ENCODE peak calls at places on chromosomes 16 and 17, in six cellular contexts. One of them, this sample, is unnamed.

GRCh38 chr17:80678621-80679020 is 134.0 kb downstream of the RPTOR start:
- DNase-seq in left ventricle myocardium inferior: no peak
- DNase-seq in GM23338: no peak
- DNase-seq in endothelial cell: no peak
- DNase-seq in progenitor cell of endocrine pancreas: no peak
- DNase-seq in colonic mucosa: no peak
- DNase-seq in this sample: no peak

GRCh38 chr17:64084940-64085649 is 44.8 kb downstream of the ERN1 start:
- DNase-seq in endothelial cell: no peak
- DNase-seq in colonic mucosa: no peak
- DNase-seq in progenitor cell of endocrine pancreas: no peak
- DNase-seq in GM23338: peak; percentile 59
- DNase-seq in left ventricle myocardium inferior: no peak
- DNase-seq in this sample: no peak

GRCh38 chr17:67422887-67423286 is 45.8 kb downstream of the PITPNC1 start:
- DNase-seq in progenitor cell of endocrine pancreas: no peak
- DNase-seq in GM23338: no peak
- DNase-seq in colonic mucosa: no peak
- DNase-seq in left ventricle myocardium inferior: no peak
- DNase-seq in endothelial cell: no peak
- DNase-seq in this sample: no peak

GRCh38 chr16:6112700-6113099 is 1015.1 kb upstream of the EEF2KMT start:
- DNase-seq in endothelial cell: no peak
- DNase-seq in GM23338: no peak
- DNase-seq in colonic mucosa: no peak
- DNase-seq in progenitor cell of endocrine pancreas: no peak
- DNase-seq in left ventricle myocardium inferior: no peak
- DNase-seq in this sample: no peak

GRCh38 chr16:56950051-56950450 is 11.7 kb upstream of the CETP start:
- DNase-seq in progenitor cell of endocrine pancreas: no peak
- DNase-seq in colonic mucosa: no peak
- DNase-seq in GM23338: no peak
- DNase-seq in left ventricle myocardium inferior: no peak
- DNase-seq in endothelial cell: no peak
- DNase-seq in this sample: no peak

GRCh38 chr17:31373150-31374082 is 18.1 kb upstream of the RAB11FIP4 start:
- DNase-seq in GM23338: peak; percentile 74
- DNase-seq in progenitor cell of endocrine pancreas: no peak
- DNase-seq in colonic mucosa: no peak
- DNase-seq in endothelial cell: no peak
- DNase-seq in left ventricle myocardium inferior: no peak
- DNase-seq in this sample: no peak

GRCh38 chr16:667780-668518 is at the start of gene RHOT2:
- DNase-seq in colonic mucosa: peak; percentile 93
- DNase-seq in endothelial cell: peak; percentile 94
- DNase-seq in progenitor cell of endocrine pancreas: peak; percentile 89
- DNase-seq in left ventricle myocardium inferior: peak; percentile 95
- DNase-seq in GM23338: peak; percentile 97
- DNase-seq in this sample: peak; percentile 94

GRCh38 chr16:15507299-15507958 is 73.0 kb downstream of the BMERB1 start:
- DNase-seq in colonic mucosa: no peak
- DNase-seq in endothelial cell: no peak
- DNase-seq in left ventricle myocardium inferior: no peak
- DNase-seq in GM23338: no peak
- DNase-seq in progenitor cell of endocrine pancreas: no peak
- DNase-seq in this sample: no peak

GRCh38 chr17:8152112-8152775 is at the start of gene PER1:
- DNase-seq in colonic mucosa: peak; percentile 97
- DNase-seq in left ventricle myocardium inferior: peak; percentile 98
- DNase-seq in progenitor cell of endocrine pancreas: peak; percentile 77
- DNase-seq in GM23338: peak; percentile 98
- DNase-seq in endothelial cell: peak; percentile 91
- DNase-seq in this sample: peak; percentile 95

GRCh38 chr17:43721537-43722268 is 36.9 kb downstream of the SOST start:
- DNase-seq in progenitor cell of endocrine pancreas: no peak
- DNase-seq in endothelial cell: no peak
- DNase-seq in left ventricle myocardium inferior: no peak
- DNase-seq in colonic mucosa: no peak
- DNase-seq in GM23338: no peak
- DNase-seq in this sample: no peak

GRCh38 chr17:80559688-80560290 is 15.2 kb downstream of the RPTOR start:
- DNase-seq in GM23338: no peak
- DNase-seq in endothelial cell: no peak
- DNase-seq in left ventricle myocardium inferior: no peak
- DNase-seq in progenitor cell of endocrine pancreas: no peak
- DNase-seq in colonic mucosa: no peak
- DNase-seq in this sample: no peak

GRCh38 chr16:25151996-25152395 is 40.5 kb downstream of the LCMT1 start:
- DNase-seq in colonic mucosa: no peak
- DNase-seq in endothelial cell: no peak
- DNase-seq in left ventricle myocardium inferior: no peak
- DNase-seq in progenitor cell of endocrine pancreas: no peak
- DNase-seq in GM23338: no peak
- DNase-seq in this sample: no peak

GRCh38 chr17:81137248-81137647 is 28.1 kb upstream of the PVALEF start:
- DNase-seq in colonic mucosa: no peak
- DNase-seq in endothelial cell: no peak
- DNase-seq in left ventricle myocardium inferior: no peak
- DNase-seq in GM23338: no peak
- DNase-seq in progenitor cell of endocrine pancreas: no peak
- DNase-seq in this sample: no peak

GRCh38 chr16:12317856-12318591 is 341.5 kb downstream of the SNX29 start:
- DNase-seq in left ventricle myocardium inferior: no peak
- DNase-seq in progenitor cell of endocrine pancreas: no peak
- DNase-seq in endothelial cell: no peak
- DNase-seq in colonic mucosa: no peak
- DNase-seq in GM23338: no peak
- DNase-seq in this sample: no peak

GRCh38 chr16:86581458-86581857 is 3.1 kb downstream of the FOXL1 start:
- DNase-seq in progenitor cell of endocrine pancreas: no peak
- DNase-seq in colonic mucosa: no peak
- DNase-seq in left ventricle myocardium inferior: no peak
- DNase-seq in endothelial cell: no peak
- DNase-seq in GM23338: no peak
- DNase-seq in this sample: no peak

GRCh38 chr16:88681084-88681680 is 5.1 kb downstream of the SNAI3 start:
- DNase-seq in GM23338: peak; percentile 76
- DNase-seq in progenitor cell of endocrine pancreas: no peak
- DNase-seq in left ventricle myocardium inferior: no peak
- DNase-seq in colonic mucosa: peak; percentile 61
- DNase-seq in endothelial cell: peak; percentile 47
- DNase-seq in this sample: no peak

GRCh38 chr17:1724869-1725641 is 551 bp downstream of the WDR81 start:
- DNase-seq in progenitor cell of endocrine pancreas: no peak
- DNase-seq in colonic mucosa: no peak
- DNase-seq in GM23338: peak; percentile 54
- DNase-seq in left ventricle myocardium inferior: no peak
- DNase-seq in endothelial cell: no peak
- DNase-seq in this sample: no peak

GRCh38 chr17:77441130-77441920 is 300.6 kb downstream of the SEC14L1 start:
- DNase-seq in endothelial cell: no peak
- DNase-seq in progenitor cell of endocrine pancreas: no peak
- DNase-seq in left ventricle myocardium inferior: no peak
- DNase-seq in colonic mucosa: peak; percentile 40
- DNase-seq in GM23338: no peak
- DNase-seq in this sample: no peak

GRCh38 chr16:10751291-10751697 is 7.7 kb downstream of the NUBP1 start:
- DNase-seq in progenitor cell of endocrine pancreas: no peak
- DNase-seq in colonic mucosa: no peak
- DNase-seq in endothelial cell: no peak
- DNase-seq in left ventricle myocardium inferior: no peak
- DNase-seq in GM23338: peak; percentile 37
- DNase-seq in this sample: no peak

GRCh38 chr16:19926449-19927390 is 42.1 kb upstream of the GPRC5B start:
- DNase-seq in progenitor cell of endocrine pancreas: no peak
- DNase-seq in colonic mucosa: no peak
- DNase-seq in left ventricle myocardium inferior: no peak
- DNase-seq in GM23338: no peak
- DNase-seq in endothelial cell: no peak
- DNase-seq in this sample: peak; percentile 24

GRCh38 chr16:1338119-1338730 is 4.8 kb downstream of the BAIAP3 start:
- DNase-seq in progenitor cell of endocrine pancreas: peak; percentile 62
- DNase-seq in endothelial cell: peak; percentile 64
- DNase-seq in GM23338: peak; percentile 67
- DNase-seq in colonic mucosa: peak; percentile 52
- DNase-seq in left ventricle myocardium inferior: no peak
- DNase-seq in this sample: no peak

GRCh38 chr17:78836420-78837021 is 4.1 kb downstream of the USP36 start:
- DNase-seq in GM23338: no peak
- DNase-seq in colonic mucosa: no peak
- DNase-seq in progenitor cell of endocrine pancreas: no peak
- DNase-seq in left ventricle myocardium inferior: no peak
- DNase-seq in endothelial cell: no peak
- DNase-seq in this sample: no peak

GRCh38 chr17:78617371-78618061 is 40.3 kb upstream of the DNAH17 start:
- DNase-seq in endothelial cell: no peak
- DNase-seq in GM23338: no peak
- DNase-seq in progenitor cell of endocrine pancreas: no peak
- DNase-seq in colonic mucosa: no peak
- DNase-seq in left ventricle myocardium inferior: no peak
- DNase-seq in this sample: no peak

GRCh38 chr16:66544358-66544757 is 5.6 kb downstream of the TK2 start:
- DNase-seq in GM23338: no peak
- DNase-seq in progenitor cell of endocrine pancreas: no peak
- DNase-seq in left ventricle myocardium inferior: no peak
- DNase-seq in endothelial cell: no peak
- DNase-seq in colonic mucosa: no peak
- DNase-seq in this sample: no peak

GRCh38 chr16:50848755-50849514 is 107.0 kb downstream of the CYLD start:
- DNase-seq in progenitor cell of endocrine pancreas: no peak
- DNase-seq in GM23338: peak; percentile 7
- DNase-seq in colonic mucosa: no peak
- DNase-seq in endothelial cell: no peak
- DNase-seq in left ventricle myocardium inferior: no peak
- DNase-seq in this sample: no peak
- TF ChIP-seq CTCF in progenitor cell of endocrine pancreas: no peak
- TF ChIP-seq CTCF in GM23338: no peak
- TF ChIP-seq CTCF in colonic mucosa: no peak
- TF ChIP-seq CTCF in endothelial cell: no peak
- TF ChIP-seq CTCF in left ventricle myocardium inferior: no peak
- TF ChIP-seq CTCF in this sample: no peak

GRCh38 chr16:50509521-50510341 is 38.5 kb upstream of the NKD1 start:
- DNase-seq in progenitor cell of endocrine pancreas: no peak
- DNase-seq in GM23338: peak; percentile 85
- DNase-seq in left ventricle myocardium inferior: no peak
- DNase-seq in colonic mucosa: peak; percentile 33
- DNase-seq in endothelial cell: peak; percentile 57
- DNase-seq in this sample: peak; percentile 65
- TF ChIP-seq CTCF in progenitor cell of endocrine pancreas: peak; percentile 62
- TF ChIP-seq CTCF in GM23338: peak; percentile 98
- TF ChIP-seq CTCF in left ventricle myocardium inferior: peak; percentile 39
- TF ChIP-seq CTCF in colonic mucosa: peak; percentile 61
- TF ChIP-seq CTCF in endothelial cell: peak; percentile 90
- TF ChIP-seq CTCF in this sample: peak; percentile 80

GRCh38 chr17:57732062-57732461 is 13.0 kb downstream of the CCDC182 start:
- DNase-seq in progenitor cell of endocrine pancreas: no peak
- DNase-seq in endothelial cell: no peak
- DNase-seq in GM23338: no peak
- DNase-seq in left ventricle myocardium inferior: no peak
- DNase-seq in colonic mucosa: no peak
- DNase-seq in this sample: no peak

GRCh38 chr17:57733085-57733484 is 12.0 kb downstream of the CCDC182 start:
- DNase-seq in left ventricle myocardium inferior: no peak
- DNase-seq in colonic mucosa: no peak
- DNase-seq in endothelial cell: no peak
- DNase-seq in GM23338: no peak
- DNase-seq in progenitor cell of endocrine pancreas: no peak
- DNase-seq in this sample: no peak

GRCh38 chr17:57737450-57737849 is 7.6 kb downstream of the CCDC182 start:
- DNase-seq in progenitor cell of endocrine pancreas: no peak
- DNase-seq in left ventricle myocardium inferior: no peak
- DNase-seq in endothelial cell: no peak
- DNase-seq in colonic mucosa: no peak
- DNase-seq in GM23338: no peak
- DNase-seq in this sample: no peak

GRCh38 chr17:57735230-57735629 is 9.9 kb downstream of the CCDC182 start:
- DNase-seq in left ventricle myocardium inferior: no peak
- DNase-seq in colonic mucosa: no peak
- DNase-seq in GM23338: no peak
- DNase-seq in progenitor cell of endocrine pancreas: no peak
- DNase-seq in endothelial cell: no peak
- DNase-seq in this sample: no peak

DNA sequence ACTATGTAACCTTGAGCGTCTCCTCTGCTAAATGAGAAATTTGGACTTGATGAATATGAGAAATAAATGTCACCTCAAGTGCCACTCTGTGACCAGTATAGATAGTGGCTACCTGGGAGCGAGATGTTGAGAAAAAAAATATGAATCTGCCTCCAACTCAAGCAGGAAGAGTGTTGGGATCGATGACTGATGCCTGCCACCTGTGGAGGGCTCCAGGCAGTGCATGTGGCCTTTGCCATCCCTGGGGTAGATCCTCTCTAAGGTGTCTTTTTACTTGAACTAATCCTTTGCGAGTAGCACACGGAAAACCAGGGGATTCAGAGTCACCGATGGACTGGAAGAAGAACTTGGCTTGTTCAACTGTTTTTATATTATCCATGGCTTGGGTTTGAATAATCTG is 9.4 kb downstream of the CCDC182 start:
- DNase-seq in GM23338: peak; percentile 75
- DNase-seq in left ventricle myocardium inferior: no peak
- DNase-seq in progenitor cell of endocrine pancreas: no peak
- DNase-seq in colonic mucosa: no peak
- DNase-seq in endothelial cell: peak; percentile 33
- DNase-seq in this sample: no peak
- TF ChIP-seq CTCF in GM23338: peak; percentile 55
- TF ChIP-seq CTCF in left ventricle myocardium inferior: peak; percentile 49
- TF ChIP-seq CTCF in progenitor cell of endocrine pancreas: peak; percentile 53
- TF ChIP-seq CTCF in colonic mucosa: no peak
- TF ChIP-seq CTCF in endothelial cell: peak; percentile 45
- TF ChIP-seq CTCF in this sample: peak; percentile 59

GRCh38 chr17:61416540-61417363 is 17.1 kb downstream of the TBX2 start:
- DNase-seq in left ventricle myocardium inferior: peak; percentile 90
- DNase-seq in GM23338: peak; percentile 94
- DNase-seq in progenitor cell of endocrine pancreas: peak; percentile 91
- DNase-seq in colonic mucosa: peak; percentile 80
- DNase-seq in endothelial cell: peak; percentile 96
- DNase-seq in this sample: peak; percentile 89
- TF ChIP-seq CTCF in left ventricle myocardium inferior: peak; percentile 97
- TF ChIP-seq CTCF in GM23338: peak; percentile 78
- TF ChIP-seq CTCF in progenitor cell of endocrine pancreas: peak; percentile 97
- TF ChIP-seq CTCF in colonic mucosa: peak; percentile 95
- TF ChIP-seq CTCF in endothelial cell: peak; percentile 91
- TF ChIP-seq CTCF in this sample: peak; percentile 99

GRCh38 chr17:49387374-49388289 is 25.6 kb upstream of the ZNF652 start:
- DNase-seq in endothelial cell: no peak
- DNase-seq in colonic mucosa: no peak
- DNase-seq in GM23338: no peak
- DNase-seq in left ventricle myocardium inferior: no peak
- DNase-seq in progenitor cell of endocrine pancreas: no peak
- DNase-seq in this sample: no peak
- TF ChIP-seq CTCF in endothelial cell: no peak
- TF ChIP-seq CTCF in colonic mucosa: no peak
- TF ChIP-seq CTCF in GM23338: no peak
- TF ChIP-seq CTCF in left ventricle myocardium inferior: no peak
- TF ChIP-seq CTCF in progenitor cell of endocrine pancreas: no peak
- TF ChIP-seq CTCF in this sample: no peak

GRCh38 chr16:80974649-80975376 is 31.9 kb downstream of the CMC2 start:
- DNase-seq in GM23338: no peak
- DNase-seq in colonic mucosa: no peak
- DNase-seq in progenitor cell of endocrine pancreas: no peak
- DNase-seq in left ventricle myocardium inferior: no peak
- DNase-seq in endothelial cell: no peak
- DNase-seq in this sample: no peak
- TF ChIP-seq CTCF in GM23338: peak; percentile 58
- TF ChIP-seq CTCF in colonic mucosa: no peak
- TF ChIP-seq CTCF in progenitor cell of endocrine pancreas: peak; percentile 63
- TF ChIP-seq CTCF in left ventricle myocardium inferior: no peak
- TF ChIP-seq CTCF in endothelial cell: peak; percentile 86
- TF ChIP-seq CTCF in this sample: peak; percentile 69

GRCh38 chr16:3017806-3018506 is at the start of gene CLDN6:
- DNase-seq in colonic mucosa: no peak
- DNase-seq in GM23338: peak; percentile 98
- DNase-seq in endothelial cell: peak; percentile 89
- DNase-seq in left ventricle myocardium inferior: no peak
- DNase-seq in progenitor cell of endocrine pancreas: peak; percentile 97
- DNase-seq in this sample: peak; percentile 88
- TF ChIP-seq CTCF in colonic mucosa: no peak
- TF ChIP-seq CTCF in GM23338: peak; percentile 75
- TF ChIP-seq CTCF in endothelial cell: peak; percentile 73
- TF ChIP-seq CTCF in left ventricle myocardium inferior: no peak
- TF ChIP-seq CTCF in progenitor cell of endocrine pancreas: peak; percentile 82
- TF ChIP-seq CTCF in this sample: peak; percentile 68